ENCODE peak calls at places on chromosome 12, in eight cellular contexts. G, M, L, T, C, Z, Q and I are unnamed samples.

GRCh38 chr12:108711486-108712163 is 19.7 kb downstream of the CORO1C start:
- DNase-seq in G (no peak), M (no peak), L (no peak), T (no peak), C (no peak), Z (no peak), Q (no peak), I (no peak)

GRCh38 chr12:65192963-65193516 is 23.7 kb downstream of the LEMD3 start:
- DNase-seq in G (no peak), M (no peak), L (no peak), T (no peak), C (no peak), Z (no peak), Q (no peak), I (no peak)

GRCh38 chr12:10722905-10723866 is at the start of gene YBX3:
- DNase-seq in G (peak), M (peak), L (peak), T (peak), C (peak), Z (peak), Q (peak), I (peak)

GRCh38 chr12:71719647-71720370 is 33.9 kb downstream of the TMEM19 start:
- DNase-seq in G (no peak), M (no peak), L (no peak), T (peak), C (no peak), Z (peak), Q (no peak), I (peak)

GRCh38 chr12:49881400-49882247 is 22.1 kb downstream of the FAIM2 start:
- DNase-seq in G (no peak), M (no peak), L (no peak), T (no peak), C (no peak), Z (no peak), Q (no peak), I (no peak)

GRCh38 chr12:89252284-89252683 is 100.0 kb downstream of the DUSP6 start:
- DNase-seq in G (peak), M (no peak), L (no peak), T (no peak), C (no peak), Z (peak), Q (peak), I (peak)

GRCh38 chr12:18861287-18861858 is 123.5 kb downstream of the CAPZA3 start:
- DNase-seq in G (peak), M (no peak), L (no peak), T (peak), C (peak), Z (peak), Q (no peak), I (peak)

GRCh38 chr12:29350080-29350479 is 30.9 kb downstream of the ERGIC2 start:
- DNase-seq in G (peak), M (peak), L (no peak), T (peak), C (peak), Z (peak), Q (peak), I (peak)

GRCh38 chr12:11624126-11624525 is 25.3 kb upstream of the ETV6 start:
- DNase-seq in G (no peak), M (no peak), L (no peak), T (no peak), C (no peak), Z (no peak), Q (no peak), I (no peak)

GRCh38 chr12:50589650-50590435 is 85.1 kb downstream of the DIP2B start:
- DNase-seq in G (peak), M (no peak), L (no peak), T (peak), C (peak), Z (peak), Q (peak), I (peak)

GRCh38 chr12:74440469-74440868 is 97.2 kb upstream of the ATXN7L3B start:
- DNase-seq in G (no peak), M (no peak), L (no peak), T (no peak), C (no peak), Z (no peak), Q (no peak), I (no peak)

GRCh38 chr12:10186299-10186698 is 7.5 kb downstream of the TMEM52B start:
- DNase-seq in G (no peak), M (no peak), L (peak), T (no peak), C (no peak), Z (no peak), Q (no peak), I (no peak)

GRCh38 chr12:132429932-132430643 is 59.9 kb upstream of the FBRSL1 start:
- DNase-seq in G (no peak), M (no peak), L (no peak), T (peak), C (no peak), Z (peak), Q (no peak), I (no peak)

GRCh38 chr12:41108032-41108431 is 80.1 kb upstream of the PDZRN4 start:
- DNase-seq in G (no peak), M (no peak), L (peak), T (no peak), C (no peak), Z (no peak), Q (peak), I (no peak)

DNA sequence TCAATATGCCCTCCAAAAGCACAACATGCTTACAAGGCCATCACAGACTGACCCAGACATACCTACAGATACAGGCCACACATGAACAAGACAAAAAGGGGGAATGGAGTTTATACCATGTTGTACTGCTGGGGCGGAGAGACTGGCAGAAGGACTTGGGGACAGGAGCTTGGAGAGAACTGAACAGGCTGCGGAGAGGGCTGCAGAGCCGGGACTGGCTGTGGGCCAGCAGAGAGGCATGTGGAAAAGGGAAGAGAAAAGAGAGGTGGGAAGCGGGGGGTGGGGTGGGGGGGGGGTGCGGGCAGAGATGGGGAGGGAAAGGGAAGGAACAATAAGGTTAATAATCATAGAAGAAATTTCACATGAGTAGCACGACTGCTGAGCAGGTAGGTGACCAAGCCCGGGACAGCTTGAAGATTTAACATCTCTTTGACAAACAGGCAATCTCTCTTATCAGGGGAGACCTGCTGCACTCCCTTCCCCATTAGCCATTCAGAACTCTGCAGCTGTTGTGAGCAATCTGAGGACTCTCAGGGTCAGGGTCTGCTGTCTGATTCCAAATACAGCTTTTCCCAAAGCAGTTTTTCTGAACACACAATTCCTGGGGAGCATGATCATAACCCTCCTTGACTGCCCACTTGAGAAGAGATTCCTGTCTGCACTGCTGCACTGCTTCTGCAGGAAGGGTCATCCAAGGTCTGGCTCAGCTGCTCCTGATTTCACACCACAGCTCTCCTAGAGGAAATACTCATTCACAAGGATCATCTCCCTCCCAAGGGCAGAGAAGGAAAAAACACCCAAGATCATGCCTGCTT is 21.6 kb upstream of the STAC3 start:
- DNase-seq in G (peak), M (peak), L (no peak), T (peak), C (peak), Z (no peak), Q (peak), I (no peak)
- TF ChIP-seq CTCF in G (no peak), M (no peak), L (no peak), T (no peak), C (no peak), Z (no peak), Q (peak), I (no peak)

DNA sequence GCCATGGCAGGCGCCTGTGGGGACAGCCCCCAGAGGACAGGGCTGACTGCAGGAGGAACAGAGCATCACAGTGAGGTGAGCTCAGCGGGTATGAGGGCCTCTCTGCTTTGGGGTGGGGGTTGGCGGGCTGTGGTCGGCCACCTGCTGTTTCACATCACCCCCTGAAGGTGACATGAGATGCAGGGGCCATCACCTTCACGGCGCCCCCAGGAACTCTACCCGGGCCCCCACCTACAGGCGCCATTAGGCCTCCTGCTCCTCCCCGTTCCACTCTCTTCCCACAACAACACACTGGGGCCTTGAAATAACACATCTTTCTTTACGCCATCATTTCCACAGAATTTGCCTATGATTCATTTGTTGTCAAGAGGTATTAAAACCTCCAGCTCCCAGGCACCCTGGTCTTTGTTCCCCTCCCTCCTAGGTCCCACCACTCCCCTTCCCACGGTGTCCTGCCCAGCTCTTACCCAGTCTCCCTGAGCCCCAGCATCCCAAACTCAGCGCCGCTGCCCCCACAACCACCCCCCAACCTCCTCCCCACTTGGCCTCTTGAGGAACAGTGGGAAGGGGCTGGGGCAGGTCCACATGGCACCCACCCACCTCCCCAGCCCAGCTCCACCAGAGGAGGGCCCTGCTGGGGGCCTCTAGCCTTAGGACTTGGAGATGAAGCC is 12.7 kb upstream of the HDAC7 start:
- DNase-seq in G (no peak), M (no peak), L (no peak), T (no peak), C (no peak), Z (no peak), Q (no peak), I (no peak)
- H3K4me3 ChIP-seq in G (no peak), M (no peak), L (no peak), T (no peak), C (no peak), Z (no peak), Q (no peak), I (no peak)

DNA sequence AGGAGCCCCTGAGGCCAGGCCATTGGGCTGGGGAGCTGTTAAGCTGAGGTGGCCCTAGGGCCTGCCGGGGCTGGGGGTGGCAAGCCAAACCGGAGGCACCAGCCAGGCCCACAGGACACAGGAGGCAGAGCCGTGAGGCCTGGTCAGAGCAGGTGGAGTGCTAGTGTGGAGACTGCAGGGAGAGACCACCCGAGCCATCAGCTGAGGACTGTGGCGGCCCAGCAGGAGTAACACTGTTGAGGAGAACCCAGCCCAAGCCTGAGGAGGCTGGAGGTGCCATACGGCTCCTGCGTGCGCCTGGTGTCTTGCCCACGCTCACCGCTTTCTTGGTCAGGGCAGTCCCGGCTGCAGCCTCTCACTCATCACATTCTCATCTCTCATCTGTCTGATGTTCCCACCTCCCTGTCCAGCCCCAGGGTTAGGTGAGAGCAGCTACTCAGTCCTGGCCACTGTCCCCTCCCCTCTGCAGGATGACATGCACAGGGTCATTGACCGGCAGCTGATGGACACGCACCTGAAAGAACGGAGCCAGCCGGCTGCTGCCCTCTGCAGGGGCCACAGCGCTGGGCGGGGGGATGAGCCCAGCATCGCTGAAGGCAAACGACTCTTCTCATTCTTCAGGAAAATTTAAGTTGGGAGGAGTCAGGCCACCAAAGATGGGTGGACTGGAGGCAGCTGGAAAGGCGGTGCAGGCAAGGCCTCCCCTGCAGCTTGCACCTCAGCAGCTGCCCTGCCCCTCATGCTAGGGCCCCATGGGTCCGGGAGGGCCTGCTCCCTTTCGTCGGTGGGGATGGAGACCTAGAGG is 23.8 kb downstream of the RAB35 start:
- DNase-seq in G (no peak), M (no peak), L (no peak), T (no peak), C (no peak), Z (no peak), Q (no peak), I (no peak)
- TF ChIP-seq CTCF in G (no peak), M (no peak), L (no peak), T (no peak), C (no peak), Z (no peak), Q (no peak), I (no peak)

DNA sequence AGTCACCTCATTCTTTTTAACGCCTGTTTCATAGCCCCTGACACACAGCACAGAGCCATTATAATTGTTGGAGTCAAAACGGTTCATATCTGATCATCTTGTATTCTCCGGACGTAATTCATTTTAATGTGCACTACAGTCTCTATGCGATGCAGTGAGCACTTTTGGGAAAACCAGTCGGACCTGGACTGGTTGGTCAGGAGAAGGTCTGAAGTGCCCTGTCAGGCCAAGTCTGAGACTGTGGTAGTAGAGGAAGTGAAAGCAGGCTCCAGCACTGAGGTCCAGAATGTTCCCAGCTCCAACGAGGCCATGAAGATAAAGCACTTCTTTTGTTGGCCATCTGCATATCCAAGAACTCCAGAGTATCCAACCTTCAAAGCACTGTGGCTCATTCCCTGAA is 117.1 kb upstream of the NCOR2 start:
- DNase-seq in G (no peak), M (peak), L (peak), T (peak), C (no peak), Z (no peak), Q (no peak), I (no peak)
- H3K4me3 ChIP-seq in G (peak), M (peak), L (peak), T (peak), C (peak), Z (no peak), Q (peak), I (peak)

GRCh38 chr12:123365141-123365917 is 682 bp upstream of the SBNO1 start:
- DNase-seq in G (peak), M (peak), L (peak), T (peak), C (peak), Z (peak), Q (peak), I (peak)
- TF ChIP-seq CTCF in G (peak), M (peak), L (peak), T (peak), C (peak), Z (peak), Q (peak), I (peak)

GRCh38 chr12:25252946-25253345 is 2.2 kb upstream of the KRAS start:
- DNase-seq in G (no peak), M (no peak), L (no peak), T (no peak), C (no peak), Z (no peak), Q (no peak), I (no peak)
- H3K4me3 ChIP-seq in G (no peak), M (no peak), L (no peak), T (no peak), C (no peak), Z (no peak), Q (no peak), I (no peak)

GRCh38 chr12:26630546-26631027 is 202.4 kb downstream of the ITPR2 start:
- DNase-seq in G (peak), M (no peak), L (no peak), T (peak), C (peak), Z (no peak), Q (peak), I (peak)
- TF ChIP-seq CTCF in G (no peak), M (no peak), L (no peak), T (peak), C (peak), Z (no peak), Q (no peak), I (peak)

DNA sequence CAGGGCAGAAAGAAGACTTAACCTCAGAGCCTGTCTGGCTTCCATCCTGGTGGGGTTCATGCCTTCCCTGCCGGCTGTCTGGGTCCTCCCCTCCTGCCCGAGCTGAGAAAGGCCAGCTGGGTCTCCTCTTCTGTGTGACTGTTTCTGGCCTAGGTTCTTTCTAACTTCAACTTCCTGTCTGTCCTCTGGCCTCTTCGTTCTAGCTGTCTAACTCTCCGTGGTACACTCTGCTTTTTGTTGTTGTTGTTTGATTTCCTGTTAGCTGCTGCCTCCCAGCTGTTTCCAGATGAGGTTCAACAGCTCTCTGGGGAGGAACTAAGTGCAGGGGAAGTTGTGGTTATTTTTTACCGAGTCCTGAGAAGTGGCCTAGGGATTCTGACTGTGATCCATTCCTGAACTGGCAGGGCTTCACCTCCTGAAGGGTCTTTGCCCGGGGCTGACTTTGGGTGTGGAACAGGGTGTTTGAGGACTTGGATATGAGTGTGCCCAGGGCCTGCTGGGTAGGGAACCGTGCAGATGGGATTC is 3.2 kb downstream of the MLXIP start:
- DNase-seq in G (peak), M (no peak), L (no peak), T (peak), C (peak), Z (peak), Q (peak), I (peak)
- H3K4me3 ChIP-seq in G (peak), M (peak), L (peak), T (peak), C (peak), Z (peak), Q (peak), I (peak)